ENCODE peak calls at places on chromosomes 12 and 14, in four cellular contexts. T is heart right ventricle; G is effector memory CD4-positive, alpha-beta T cell; J is mucosa of descending colon. R is an unnamed sample.
A peak's percentile ranks its signal among the peaks of the same experiment; 100 is the strongest.

GRCh38 chr14:91403069-91403600 is 14.5 kb downstream of the CCDC88C start:
- DNase-seq in G (no peak), T (no peak), J (no peak), R (no peak)

GRCh38 chr12:69874606-69875005 is 49.6 kb downstream of the MYRFL start:
- DNase-seq in G (no peak), J (no peak), T (no peak), R (no peak)

GRCh38 chr12:93441111-93441616 is 583 bp downstream of the UBE2N start:
- DNase-seq in G (peak; percentile 27), T (peak; percentile 39), J (peak; percentile 73), R (no peak)

GRCh38 chr12:4584281-4584680 is 22.3 kb downstream of the DYRK4 start:
- DNase-seq in G (no peak), T (no peak), J (no peak), R (no peak)

GRCh38 chr14:32509632-32510187 is 180.6 kb downstream of the AKAP6 start:
- DNase-seq in J (peak; percentile 17), G (no peak), T (no peak), R (peak; percentile 15)

GRCh38 chr12:25005376-25005775 is 56.5 kb upstream of the BCAT1 start:
- DNase-seq in J (no peak), G (no peak), T (no peak), R (no peak)

GRCh38 chr12:75953312-75953906 is 78.2 kb downstream of the PHLDA1 start:
- DNase-seq in T (no peak), J (no peak), G (no peak), R (no peak)

GRCh38 chr14:102928412-102929348 is 6.2 kb downstream of the AMN start:
- DNase-seq in J (peak; percentile 97), G (peak; percentile 70), T (peak; percentile 63), R (peak; percentile 16)

GRCh38 chr12:116265361-116266128 is 11.9 kb downstream of the MED13L start:
- DNase-seq in J (no peak), G (no peak), T (no peak), R (no peak)

GRCh38 chr12:88775742-88776151 is 195.5 kb upstream of the KITLG start:
- DNase-seq in G (no peak), J (peak; percentile 32), T (no peak), R (no peak)

GRCh38 chr12:32702470-32702869 is 23.4 kb downstream of the DNM1L start:
- DNase-seq in T (no peak), G (no peak), J (no peak), R (no peak)

GRCh38 chr14:55500219-55500701 is 59.8 kb upstream of the TBPL2 start:
- DNase-seq in J (peak; percentile 31), G (no peak), T (no peak), R (no peak)

GRCh38 chr12:53780323-53780722 is 28.5 kb upstream of the CISTR start:
- DNase-seq in T (no peak), J (no peak), G (no peak), R (no peak)

GRCh38 chr14:100557658-100558057 is 29.6 kb downstream of the BEGAIN start:
- DNase-seq in T (no peak), G (no peak), J (no peak), R (no peak)

GRCh38 chr14:68231832-68232642 is 412.5 kb downstream of the RAD51B start:
- DNase-seq in J (no peak), T (no peak), G (no peak), R (no peak)

GRCh38 chr14:35362911-35363374 is 41.6 kb downstream of the NFKBIA start:
- DNase-seq in T (no peak), J (no peak), G (no peak), R (no peak)

GRCh38 chr12:115261691-115262398 is 577.9 kb upstream of the TBX3 start:
- DNase-seq in G (no peak), T (no peak), J (peak; percentile 48), R (no peak)

GRCh38 chr14:60658116-60658515 is 8.8 kb upstream of the SIX1 start:
- DNase-seq in J (no peak), T (no peak), G (no peak), R (no peak)

GRCh38 chr12:5921966-5922365 is 23.1 kb downstream of the ANO2 start:
- DNase-seq in J (no peak), T (no peak), G (no peak), R (no peak)

GRCh38 chr14:74855021-74855420 is 20.9 kb downstream of the PROX2 start:
- DNase-seq in J (no peak), T (no peak), G (no peak), R (no peak)

GRCh38 chr12:76876696-76877229 is 2.1 kb downstream of the CSRP2 start:
- DNase-seq in G (no peak), J (no peak), T (no peak), R (no peak)

GRCh38 chr12:114625294-114625851 is 58.6 kb downstream of the TBX3 start:
- DNase-seq in T (no peak), J (peak; percentile 33), G (no peak), R (no peak)

GRCh38 chr14:91685600-91685999 is 46.3 kb downstream of the CATSPERB start:
- DNase-seq in G (no peak), T (no peak), J (no peak), R (no peak)

GRCh38 chr12:8697120-8697475 is 693 bp upstream of the RIMKLB start:
- DNase-seq in G (no peak), T (no peak), J (no peak), R (no peak)

GRCh38 chr14:66284346-66284745 is 201.8 kb upstream of the CCDC196 start:
- DNase-seq in G (no peak), T (no peak), J (no peak), R (no peak)

GRCh38 chr12:130195776-130196175 is 33.5 kb downstream of the FZD10 start:
- DNase-seq in G (no peak), J (no peak), T (no peak), R (no peak)

GRCh38 chr12:127342861-127343260 is 924.1 kb upstream of the TMEM132C start:
- DNase-seq in J (no peak), T (no peak), G (no peak), R (no peak)

GRCh38 chr12:9227953-9228352 is 19.8 kb upstream of the PZP start:
- DNase-seq in T (no peak), G (no peak), J (no peak), R (no peak)

GRCh38 chr12:52091869-52092268 is 12.4 kb downstream of the SMIM41 start:
- DNase-seq in J (no peak), G (no peak), T (no peak), R (no peak)

GRCh38 chr14:100474176-100474575 is 113.0 kb downstream of the BEGAIN start:
- DNase-seq in T (no peak), J (no peak), G (no peak), R (no peak)

GRCh38 chr14:59484611-59485174 is 376 bp downstream of the JKAMP start:
- DNase-seq in G (no peak), T (no peak), J (no peak), R (no peak)

DNA sequence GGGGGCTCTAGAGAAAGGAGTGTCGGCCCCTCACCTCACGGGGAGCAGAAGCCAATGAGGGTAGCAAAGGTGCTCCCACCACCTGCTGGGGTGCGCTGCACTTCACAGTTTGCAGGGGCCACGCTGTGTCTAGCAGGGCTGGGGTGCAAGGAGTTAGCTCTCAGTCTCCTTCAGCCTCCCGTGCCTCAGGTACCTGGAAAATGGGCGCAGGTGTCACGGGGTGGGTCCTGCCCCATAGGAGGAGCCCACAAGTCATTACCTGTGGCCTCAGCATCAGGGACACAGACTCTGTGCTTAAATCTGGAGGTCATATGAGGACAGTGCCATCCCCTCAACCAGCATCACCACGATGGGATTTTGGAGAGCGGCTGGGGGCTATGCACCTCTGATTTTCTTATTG is 326.7 kb downstream of the ADGRD1 start:
- DNase-seq in G (no peak), T (no peak), J (peak; percentile 3), R (no peak)
- H3K4me1 ChIP-seq in G (no peaks in the 10 kb centered on the region), T (no peaks in the 10 kb centered on the region), J (no peaks in the 10 kb centered on the region), R (no peaks in the 10 kb centered on the region)

GRCh38 chr12:18849080-18849479 is 111.2 kb downstream of the CAPZA3 start:
- DNase-seq in J (no peak), G (no peak), T (no peak), R (no peak)

GRCh38 chr12:18850752-18851151 is 112.8 kb downstream of the CAPZA3 start:
- DNase-seq in G (no peak), T (no peak), J (no peak), R (no peak)

GRCh38 chr12:18853570-18854366 is 115.8 kb downstream of the CAPZA3 start:
- DNase-seq in J (no peak), T (no peak), G (no peak), R (no peak)

DNA sequence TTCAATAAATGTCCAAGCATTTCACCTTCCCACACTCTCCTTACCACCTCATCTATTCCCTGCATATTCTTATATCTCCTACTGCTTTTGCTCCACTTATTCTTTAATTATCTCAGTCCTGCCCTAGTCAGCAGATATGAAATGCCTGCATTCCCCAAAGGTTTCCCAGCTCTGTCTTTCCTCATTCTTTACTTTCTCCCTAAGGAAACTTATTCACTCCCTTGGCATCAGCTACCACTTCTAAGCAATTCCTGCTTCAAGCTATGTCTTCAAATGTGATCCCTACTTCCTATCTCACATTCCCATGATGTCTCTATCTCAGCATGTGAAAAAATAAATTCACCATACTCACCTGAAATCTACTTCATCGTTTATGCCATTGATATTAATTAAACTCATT is 111.8 kb downstream of the CAPZA3 start:
- DNase-seq in G (no peak), J (no peak), T (no peak), R (no peak)
- H3K4me1 ChIP-seq in G (no peaks in the 10 kb centered on the region), J (no peaks in the 10 kb centered on the region), T (no peaks in the 10 kb centered on the region), R (no peaks in the 10 kb centered on the region)

GRCh38 chr14:105489607-105490317 is 1.3 kb upstream of the TEDC1 start:
- DNase-seq in J (peak; percentile 90), G (peak; percentile 83), T (peak; percentile 80), R (peak; percentile 82)
- H3K4me1 ChIP-seq in J (peaks cover 44% of the 10 kb centered on the region), G (peaks cover 47% of the 10 kb centered on the region), T (peaks cover 70% of the 10 kb centered on the region), R (peaks cover 51% of the 10 kb centered on the region)

GRCh38 chr14:99265571-99265970 is 6.4 kb downstream of the BCL11B start:
- DNase-seq in G (no peak), J (no peak), T (no peak), R (no peak)

GRCh38 chr14:99264691-99265090 is 7.3 kb downstream of the BCL11B start:
- DNase-seq in J (no peak), T (no peak), G (no peak), R (no peak)

GRCh38 chr14:99268776-99269510 is 3.1 kb downstream of the BCL11B start:
- DNase-seq in T (no peak), J (no peak), G (no peak), R (no peak)

GRCh38 chr14:99267871-99268775 is 3.9 kb downstream of the BCL11B start:
- DNase-seq in G (no peak), J (no peak), T (no peak), R (no peak)

GRCh38 chr14:99266181-99267178 is 5.5 kb downstream of the BCL11B start:
- DNase-seq in G (peak; percentile 82), T (peak; percentile 76), J (peak; percentile 87), R (peak; percentile 59)
- H3K4me1 ChIP-seq in G (peaks cover 52% of the 10 kb centered on the region), T (peaks cover 22% of the 10 kb centered on the region), J (peaks cover 6% of the 10 kb centered on the region), R (peaks cover 8% of the 10 kb centered on the region)

GRCh38 chr12:107353312-107353711 is 260.0 kb upstream of the CRY1 start:
- DNase-seq in T (no peak), J (no peak), G (no peak), R (no peak)
- H3K4me1 ChIP-seq in T (no peaks in the 10 kb centered on the region), J (no peaks in the 10 kb centered on the region), G (peaks cover 13% of the 10 kb centered on the region), R (no peaks in the 10 kb centered on the region)

GRCh38 chr14:104429291-104429861 is 150.2 kb upstream of the C14orf180 start:
- DNase-seq in G (no peak), J (no peak), T (peak; percentile 13), R (no peak)
- H3K4me1 ChIP-seq in G (no peaks in the 10 kb centered on the region), J (no peaks in the 10 kb centered on the region), T (peaks cover 5% of the 10 kb centered on the region), R (no peaks in the 10 kb centered on the region)

R was measured in tibial nerve.